ENCODE peak calls at places on chromosomes 12 and 14, in seven cellular contexts. K is esophagus squamous epithelium; U is stimulated activated CD8-positive, alpha-beta memory T cell treated with anti-CD3 and anti-CD28 coated beads, Interleukin-12 subunit alpha, Interleukin-12 subunit beta, amount 100 ng/mL, for 1 hour; X is effector memory CD4-positive, alpha-beta T cell; N is uterus; Y is PC-3; C is WTC11. V is an unnamed sample.

GRCh38 chr14:94673781-94674231 is 61.6 kb downstream of the SERPINA3 start:
- DNase-seq in C (no peak), U (no peak), N (no peak), Y (no peak), K (no peak), X (no peak), V (no peak)

GRCh38 chr14:52950898-52951729 is at the start of gene FERMT2:
- DNase-seq in N (peak), X (peak), K (no peak), Y (peak), C (peak), U (no peak), V (peak)

GRCh38 chr14:37090026-37090425 is 82.4 kb downstream of the SLC25A21 start:
- DNase-seq in X (no peak), N (no peak), K (no peak), Y (no peak), U (no peak), C (no peak), V (no peak)

GRCh38 chr14:104346608-104347007 is 208.2 kb downstream of the KIF26A start:
- DNase-seq in C (no peak), Y (no peak), U (no peak), X (no peak), K (no peak), N (no peak), V (no peak)

GRCh38 chr14:58107947-58108552 is 44.0 kb downstream of the ARMH4 start:
- DNase-seq in U (no peak), Y (peak), C (peak), X (peak), K (no peak), N (peak), V (no peak)

GRCh38 chr12:119153477-119154434 is 25.0 kb upstream of the HSPB8 start:
- DNase-seq in Y (peak), C (peak), N (peak), K (no peak), X (no peak), U (no peak), V (no peak)

GRCh38 chr14:24690492-24690891 is 56.5 kb upstream of the GZMB start:
- DNase-seq in U (no peak), Y (no peak), N (no peak), X (no peak), K (no peak), C (peak), V (no peak)

GRCh38 chr14:94132285-94132887 is 3.0 kb upstream of the IFI27L2 start:
- DNase-seq in N (peak), Y (peak), U (peak), C (peak), K (no peak), X (peak), V (peak)

GRCh38 chr12:6267007-6267721 is 43.3 kb upstream of the PLEKHG6 start:
- DNase-seq in X (no peak), N (no peak), Y (peak), C (no peak), U (no peak), K (no peak), V (no peak)

GRCh38 chr12:117577122-117577657 is 215.8 kb upstream of the NOS1 start:
- DNase-seq in U (no peak), C (no peak), Y (no peak), K (no peak), X (no peak), N (no peak), V (no peak)

GRCh38 chr12:56629459-56630179 is 507 bp downstream of the BAZ2A start:
- DNase-seq in Y (peak), N (peak), C (no peak), K (no peak), U (no peak), X (peak), V (peak)

GRCh38 chr12:52280319-52280795 is 5.9 kb downstream of the KRT86 start:
- DNase-seq in N (peak), K (no peak), U (no peak), Y (peak), X (no peak), C (no peak), V (no peak)

GRCh38 chr12:6532927-6533652 is 1.2 kb upstream of the GAPDH start:
- DNase-seq in Y (peak), K (no peak), X (no peak), U (no peak), C (peak), N (peak), V (no peak)

V was measured in T-helper 22 cell.